ENCODE peak calls at places on chromosomes 3 and 15, in four cellular contexts. X is posterior cingulate gyrus; C is GM04504; M is stimulated activated CD4-positive, alpha-beta T cell treated with anti-CD3 and anti-CD28 coated beads, Interleukin-4, amount 100 ng/mL, for 1 hour. Z is an unnamed sample.

GRCh38 chr15:64163662-64164362 is 990 bp upstream of the PPIB start:
- DNase-seq in X (peak; percentile 82), C (no peak), M (no peak), Z (no peak)

GRCh38 chr3:32897981-32898623 is 53.3 kb upstream of the CCR4 start:
- DNase-seq in X (no peak), C (no peak), M (no peak), Z (no peak)

GRCh38 chr3:111851511-111851954 is 7.5 kb upstream of the PHLDB2 start:
- DNase-seq in X (no peak), C (peak; percentile 35), M (no peak), Z (no peak)

GRCh38 chr3:187293514-187293870 is 2.0 kb upstream of the MASP1 start:
- DNase-seq in X (no peak), C (peak; percentile 74), M (no peak), Z (no peak)

GRCh38 chr3:8554725-8555621 is 53.4 kb downstream of the LMCD1 start:
- DNase-seq in X (no peak), C (peak; percentile 82), M (no peak), Z (no peak)

GRCh38 chr15:67105065-67105951 is 39.9 kb downstream of the SMAD3 start:
- DNase-seq in X (no peak), C (peak; percentile 97), M (no peak), Z (no peak)

GRCh38 chr3:177345049-177345972 is 148.0 kb upstream of the TBL1XR1 start:
- DNase-seq in X (peak; percentile 91), C (peak; percentile 80), M (peak; percentile 56), Z (peak; percentile 57)

GRCh38 chr3:123719785-123720531 is 135.1 kb upstream of the HACD2 start:
- DNase-seq in X (no peak), C (no peak), M (no peak), Z (peak; percentile 25)

GRCh38 chr3:146390967-146391366 is 78.4 kb downstream of the PLSCR2 start:
- DNase-seq in X (no peak), C (no peak), M (no peak), Z (no peak)

GRCh38 chr3:25587975-25588374 is 76.7 kb downstream of the TOP2B start:
- DNase-seq in X (no peak), C (no peak), M (no peak), Z (no peak)

GRCh38 chr3:193236990-193237389 is 4.0 kb upstream of the PLAAT1 start:
- DNase-seq in X (no peak), C (no peak), M (no peak), Z (no peak)

GRCh38 chr15:100032358-100033080 is 299.3 kb upstream of the LYSMD4 start:
- DNase-seq in X (no peak), C (no peak), M (no peak), Z (no peak)

GRCh38 chr3:100838157-100838556 is 128.9 kb downstream of the TFG start:
- DNase-seq in X (no peak), C (no peak), M (no peak), Z (no peak)

GRCh38 chr15:79447060-79447459 is 14.9 kb downstream of the MINAR1 start:
- DNase-seq in X (no peak), C (no peak), M (no peak), Z (no peak)

GRCh38 chr15:68431792-68432401 is at the start of gene ITGA11:
- DNase-seq in X (peak; percentile 77), C (no peak), M (no peak), Z (no peak)

GRCh38 chr3:123110953-123111615 is 44.3 kb downstream of the PDIA5 start:
- DNase-seq in X (no peak), C (no peak), M (no peak), Z (no peak)

GRCh38 chr3:30768703-30769550 is 125.5 kb downstream of the GADL1 start:
- DNase-seq in X (peak; percentile 89), C (no peak), M (peak; percentile 75), Z (peak; percentile 30)

GRCh38 chr15:70281811-70282307 is 184.1 kb upstream of the TLE3 start:
- DNase-seq in X (no peak), C (no peak), M (no peak), Z (no peak)

GRCh38 chr3:46208167-46208704 is at the start of gene CCR1:
- DNase-seq in X (no peak), C (peak; percentile 12), M (peak; percentile 13), Z (no peak)

GRCh38 chr15:31365655-31366127 is 39.1 kb downstream of the KLF13 start:
- DNase-seq in X (peak; percentile 98), C (peak; percentile 59), M (peak; percentile 81), Z (peak; percentile 88)

GRCh38 chr15:51232581-51232980 is 105.8 kb downstream of the CYP19A1 start:
- DNase-seq in X (no peak), C (no peak), M (no peak), Z (no peak)

GRCh38 chr15:32029862-32030781 is at the start of gene CHRNA7:
- DNase-seq in X (peak; percentile 93), C (no peak), M (peak; percentile 7), Z (no peak)

GRCh38 chr15:98865397-98866339 is 141.9 kb downstream of the PGPEP1L start:
- DNase-seq in X (peak; percentile 93), C (no peak), M (peak; percentile 77), Z (no peak)

GRCh38 chr15:45187894-45188830 is at the start of gene SHF:
- DNase-seq in X (peak; percentile 93), C (no peak), M (peak; percentile 85), Z (peak; percentile 25)

GRCh38 chr15:94306700-94307650 is 75.6 kb downstream of the MCTP2 start:
- DNase-seq in X (no peak), C (no peak), M (no peak), Z (no peak)

Z was measured in caudate nucleus.